ENCODE peak calls at places on chromosomes 4 and X, in four cellular contexts. L, K, I and M are unnamed samples.

GRCh38 chrX:93695981-93696380 is 22.0 kb downstream of the FAM133A start:
- DNase-seq in I (no peak), L (no peak), K (no peak), M (no peak)

GRCh38 chrX:109389917-109390316 is 92.0 kb downstream of the GUCY2F start:
- DNase-seq in I (no peak), L (no peak), K (no peak), M (no peak)

GRCh38 chrX:43846558-43846957 is 35.7 kb downstream of the MAOB start:
- DNase-seq in I (no peak), K (no peak), L (no peak), M (no peak)

GRCh38 chr4:185921583-185922555 is 109.9 kb upstream of the SORBS2 start:
- DNase-seq in K (no peak), I (no peak), L (no peak), M (no peak)

GRCh38 chr4:189177130-189177529 is 763.5 kb upstream of the FRG1 start:
- DNase-seq in L (no peak), K (no peak), I (no peak), M (no peak)

GRCh38 chrX:37817579-37817978 is 29.8 kb downstream of the DYNLT3 start:
- DNase-seq in I (no peak), K (no peak), L (peak; percentile 72), M (no peak)

GRCh38 chr4:113420938-113421337 is 340.6 kb downstream of the CAMK2D start:
- DNase-seq in I (no peak), L (no peak), K (no peak), M (no peak)

GRCh38 chrX:70444326-70445196 is at the start of gene DLG3:
- DNase-seq in K (peak; percentile 60), L (no peak), I (no peak), M (no peak)

GRCh38 chr4:111519683-111520082 is 625.6 kb upstream of the FAM241A start:
- DNase-seq in I (no peak), K (no peak), L (no peak), M (no peak)

GRCh38 chr4:153260553-153261306 is 56.5 kb downstream of the TRIM2 start:
- DNase-seq in K (peak; percentile 64), L (no peak), I (no peak), M (no peak)

GRCh38 chr4:13912966-13913365 is 285.4 kb upstream of the BOD1L1 start:
- DNase-seq in I (no peak), L (no peak), K (peak; percentile 67), M (no peak)

GRCh38 chr4:26936284-26937065 is 75.8 kb downstream of the STIM2 start:
- DNase-seq in I (no peak), L (no peak), K (no peak), M (no peak)

GRCh38 chr4:113496698-113497097 is 264.8 kb downstream of the CAMK2D start:
- DNase-seq in K (no peak), I (no peak), L (no peak), M (no peak)

GRCh38 chrX:72569786-72570185 is 2.9 kb downstream of the HDAC8 start:
- DNase-seq in L (no peak), I (no peak), K (peak; percentile 82), M (no peak)

GRCh38 chr4:5747746-5748365 is 36.9 kb downstream of the EVC start:
- DNase-seq in I (no peak), L (no peak), K (peak; percentile 97), M (no peak)

GRCh38 chr4:8385611-8386010 is 54.9 kb downstream of the ACOX3 start:
- DNase-seq in L (no peak), I (peak; percentile 35), K (no peak), M (no peak)

GRCh38 chr4:126790633-126791032 is 842.1 kb upstream of the INTU start:
- DNase-seq in K (peak; percentile 15), I (no peak), L (no peak), M (no peak)

GRCh38 chr4:108342325-108342986 is 173.7 kb upstream of the LEF1 start:
- DNase-seq in I (no peak), K (no peak), L (peak; percentile 7), M (no peak)

GRCh38 chrX:97306771-97307470 is 423.2 kb downstream of the RPA4 start:
- DNase-seq in K (peak; percentile 0), I (no peak), L (no peak), M (no peak)

GRCh38 chr4:111788046-111788642 is 357.1 kb upstream of the FAM241A start:
- DNase-seq in I (no peak), L (no peak), K (no peak), M (no peak)

GRCh38 chr4:108628411-108628810 is 8.0 kb downstream of the RPL34 start:
- DNase-seq in K (peak; percentile 30), I (no peak), L (no peak), M (no peak)

GRCh38 chr4:80365928-80366327 is 30.4 kb downstream of the CFAP299 start:
- DNase-seq in L (peak; percentile 92), I (peak; percentile 61), K (peak; percentile 83), M (peak; percentile 16)

GRCh38 chrX:56745019-56745418 is 16.0 kb downstream of the NBDY start:
- DNase-seq in K (peak; percentile 84), I (no peak), L (no peak), M (no peak)

GRCh38 chr4:163331629-163332360 is 601 bp downstream of the NPY1R start:
- DNase-seq in L (no peak), K (peak; percentile 41), I (peak; percentile 58), M (no peak)

GRCh38 chr4:11149612-11150259 is 279.0 kb downstream of the HS3ST1 start:
- DNase-seq in I (no peak), K (no peak), L (no peak), M (no peak)

GRCh38 chr4:140448830-140449229 is 21.4 kb upstream of the CLGN start:
- DNase-seq in L (no peak), I (no peak), K (peak; percentile 4), M (no peak)

GRCh38 chr4:168879178-168879577 is 130.9 kb downstream of the CBR4 start:
- DNase-seq in I (no peak), K (no peak), L (no peak), M (no peak)

GRCh38 chrX:68720851-68721250 is 73.4 kb downstream of the STARD8 start:
- DNase-seq in K (no peak), I (no peak), L (no peak), M (no peak)

GRCh38 chr4:156255205-156255604 is 301.5 kb upstream of the CTSO start:
- DNase-seq in K (no peak), L (no peak), I (no peak), M (no peak)

GRCh38 chrX:105299286-105299685 is 78.8 kb upstream of the TEX13A start:
- DNase-seq in I (no peak), K (no peak), L (no peak), M (no peak)

GRCh38 chr4:114386637-114387233 is 211.9 kb upstream of the UGT8 start:
- DNase-seq in K (peak; percentile 60), I (no peak), L (peak; percentile 34), M (no peak)

GRCh38 chr4:4750187-4750586 is 109.3 kb upstream of the MSX1 start:
- DNase-seq in L (no peak), K (no peak), I (no peak), M (no peak)

GRCh38 chr4:38782452-38783108 is at the start of gene TLR10:
- DNase-seq in I (no peak), K (peak; percentile 69), L (peak; percentile 95), M (no peak)

GRCh38 chr4:169117591-169118081 is 107.6 kb upstream of the CBR4 start:
- DNase-seq in K (peak; percentile 81), I (no peak), L (no peak), M (no peak)

GRCh38 chrX:16851421-16851820 is 18.7 kb downstream of the RBBP7 start:
- DNase-seq in I (no peak), L (no peak), K (peak; percentile 48), M (no peak)
- H3K36me3 ChIP-seq in I (no peaks in the 10 kb centered on the region), L (peaks cover 98% of the 10 kb centered on the region), K (peaks cover 3% of the 10 kb centered on the region), M (peaks cover 27% of the 10 kb centered on the region)

DNA sequence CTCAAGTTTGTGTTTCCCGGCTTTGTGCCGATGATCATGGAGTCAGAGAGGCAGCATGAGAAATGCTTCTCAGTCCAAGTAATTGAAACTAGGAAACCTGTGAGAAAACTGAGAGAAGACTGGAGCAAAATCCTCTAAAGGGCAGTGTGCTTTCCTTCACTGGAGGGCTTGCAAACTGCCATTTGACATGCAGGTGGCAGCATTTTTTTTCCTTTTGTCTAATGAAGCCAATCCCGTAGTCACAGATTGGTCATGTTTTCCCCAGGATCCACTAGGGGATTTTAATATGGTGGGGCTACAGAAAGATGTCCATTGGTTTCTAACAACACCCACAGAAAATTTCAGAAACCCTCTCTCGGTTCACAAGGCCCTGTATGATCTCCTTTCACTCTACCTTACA is 117.4 kb upstream of the NUDT10 start:
- DNase-seq in K (no peak), L (peak; percentile 1), I (no peak), M (no peak)
- H3K27ac ChIP-seq in K (no peak overlapping the region), L (no peak overlapping the region), I (no peak overlapping the region), M (no peak overlapping the region)

DNA sequence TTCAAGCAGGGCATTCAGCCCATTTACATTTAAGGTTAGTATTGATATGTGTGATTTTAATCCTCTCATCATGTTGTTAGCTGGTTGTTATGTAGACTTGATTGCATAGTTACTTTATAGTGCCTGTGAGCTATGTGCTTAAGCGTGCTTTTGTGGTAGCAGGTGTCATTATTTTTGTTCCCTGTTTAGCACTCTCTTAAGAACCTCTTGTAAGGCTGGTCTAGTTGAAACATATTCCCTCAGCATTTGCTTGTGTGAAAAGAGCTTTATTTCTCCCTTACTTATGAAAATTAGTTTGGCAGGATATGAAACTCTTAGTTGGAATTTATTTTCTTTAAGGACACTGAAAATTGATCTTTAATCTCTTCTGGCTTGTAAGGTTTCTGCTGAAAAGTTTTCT is 326.1 kb downstream of the SH3BGRL start:
- DNase-seq in L (no peak), K (no peak), I (no peak), M (no peak)
- H3K9me3 ChIP-seq in L (no peaks in the 10 kb centered on the region), K (no peaks in the 10 kb centered on the region), I (no peaks in the 10 kb centered on the region), M (no peaks in the 10 kb centered on the region)

GRCh38 chr4:87337361-87337760 is 14.7 kb upstream of the HSD17B13 start:
- DNase-seq in I (no peak), K (no peak), L (no peak), M (no peak)
- H3K36me3 ChIP-seq in I (peaks cover 2% of the 10 kb centered on the region), K (no peaks in the 10 kb centered on the region), L (no peaks in the 10 kb centered on the region), M (peaks cover 23% of the 10 kb centered on the region)